ENCODE peak calls at places on chromosomes 13 and 19, in four cellular contexts. V, J, W and Q are unnamed samples.

GRCh38 chr13:66895780-66896179 is 334.4 kb downstream of the PCDH9 start:
- DNase-seq in V (no peak), W (no peak), J (no peak), Q (no peak)

GRCh38 chr13:37127706-37128241 is 22.3 kb upstream of the CSNK1A1L start:
- DNase-seq in W (no peak), J (no peak), V (peak), Q (no peak)

GRCh38 chr19:17248011-17248776 is 2.5 kb upstream of the NR2F6 start:
- DNase-seq in J (no peak), V (no peak), W (no peak), Q (no peak)

GRCh38 chr19:53892981-53893325 is 11.0 kb downstream of the PRKCG start:
- DNase-seq in V (no peak), J (no peak), W (no peak), Q (no peak)

GRCh38 chr19:4877753-4878490 is 10.5 kb upstream of the PLIN3 start:
- DNase-seq in J (no peak), V (peak), W (peak), Q (no peak)

GRCh38 chr13:41085961-41086360 is 24.7 kb downstream of the WBP4 start:
- DNase-seq in J (no peak), V (peak), W (no peak), Q (no peak)

GRCh38 chr19:2173841-2174577 is 10.3 kb downstream of the DOT1L start:
- DNase-seq in V (no peak), J (no peak), W (no peak), Q (no peak)

GRCh38 chr19:19823916-19824315 is 2.4 kb upstream of the ZNF506 start:
- DNase-seq in V (no peak), J (no peak), W (no peak), Q (no peak)

GRCh38 chr19:7004313-7004931 is 16.8 kb downstream of the MBD3L2B start:
- DNase-seq in V (no peak), W (no peak), J (no peak), Q (no peak)

GRCh38 chr13:33153421-33154381 is 131.9 kb downstream of the STARD13 start:
- DNase-seq in W (peak), V (peak), J (no peak), Q (no peak)

GRCh38 chr19:40416918-40417713 is 3.9 kb upstream of the PRX start:
- DNase-seq in J (no peak), V (peak), W (peak), Q (peak)

GRCh38 chr19:48644839-48645651 is 942 bp downstream of the CA11 start:
- DNase-seq in J (peak), V (peak), W (peak), Q (peak)

GRCh38 chr13:23505007-23505406 is 65.2 kb upstream of the TNFRSF19 start:
- DNase-seq in J (no peak), V (peak), W (peak), Q (no peak)

GRCh38 chr19:30074741-30075460 is 132.9 kb downstream of the URI1 start:
- DNase-seq in V (no peak), W (no peak), J (no peak), Q (no peak)

GRCh38 chr13:73898899-73899298 is 235.3 kb downstream of the KLF12 start:
- DNase-seq in W (no peak), V (no peak), J (no peak), Q (no peak)

GRCh38 chr13:26459276-26460131 is 98.0 kb upstream of the WASF3 start:
- DNase-seq in J (no peak), V (no peak), W (peak), Q (peak)

GRCh38 chr13:109779074-109779473 is 7.3 kb downstream of the IRS2 start:
- DNase-seq in V (no peak), J (peak), W (no peak), Q (peak)

GRCh38 chr19:49073514-49074378 is 1.2 kb upstream of the KCNA7 start:
- DNase-seq in J (no peak), V (no peak), W (no peak), Q (no peak)